ENCODE peak calls at places on chromosomes 7 and 10, in five cellular contexts. L, V, H, X and W are unnamed samples.

GRCh38 chr7:131012477-131013031 is 278.5 kb upstream of the KLF14 start:
- DNase-seq in V (no peak), X (no peak), H (no peak), L (peak; percentile 64), W (no peak)

GRCh38 chr10:100370561-100370975 is 23.5 kb downstream of the SCD start:
- DNase-seq in L (peak; percentile 61), X (peak; percentile 65), V (no peak), H (no peak), W (peak; percentile 76)

GRCh38 chr10:4686644-4686996 is 139.4 kb upstream of the AKR1E2 start:
- DNase-seq in H (no peak), L (peak; percentile 50), X (no peak), V (no peak), W (no peak)

GRCh38 chr7:121286742-121287699 is 41.8 kb upstream of the WNT16 start:
- DNase-seq in L (peak; percentile 21), V (no peak), H (no peak), X (no peak), W (no peak)

GRCh38 chr7:27172823-27173411 is 1.2 kb downstream of the HOXA10 start:
- DNase-seq in X (no peak), L (peak; percentile 72), H (peak; percentile 51), V (no peak), W (peak; percentile 40)

GRCh38 chr10:102859911-102860310 is 5.9 kb downstream of the BORCS7 start:
- DNase-seq in H (no peak), X (no peak), L (no peak), V (no peak), W (no peak)

GRCh38 chr7:144019457-144019856 is 19.3 kb downstream of the OR6B1 start:
- DNase-seq in X (no peak), H (no peak), L (peak; percentile 74), V (no peak), W (no peak)

GRCh38 chr7:117946201-117946633 is 73.0 kb upstream of the CTTNBP2 start:
- DNase-seq in H (no peak), X (no peak), L (no peak), V (no peak), W (no peak)

GRCh38 chr7:79968894-79969293 is 165.7 kb upstream of the GNAI1 start:
- DNase-seq in X (no peak), H (no peak), V (no peak), L (no peak), W (no peak)

GRCh38 chr7:105641236-105641810 is 60.0 kb upstream of the EFCAB10 start:
- DNase-seq in L (no peak), X (no peak), H (no peak), V (no peak), W (no peak)

GRCh38 chr10:49612513-49613159 is 1.2 kb upstream of the CHAT start:
- DNase-seq in L (no peak), X (no peak), H (peak; percentile 77), V (no peak), W (no peak)

GRCh38 chr7:95066736-95067530 is 159.5 kb downstream of the PPP1R9A start:
- DNase-seq in L (no peak), X (no peak), V (no peak), H (no peak), W (no peak)

GRCh38 chr7:67343566-67343965 is 346.9 kb downstream of the TYW1 start:
- DNase-seq in X (no peak), V (no peak), L (no peak), H (no peak), W (peak; percentile 94)

GRCh38 chr7:45662540-45663166 is 88.5 kb downstream of the ADCY1 start:
- DNase-seq in V (no peak), H (no peak), X (peak; percentile 5), L (no peak), W (no peak)

GRCh38 chr10:24039331-24039730 is 169.6 kb upstream of the KIAA1217 start:
- DNase-seq in H (no peak), X (no peak), V (no peak), L (no peak), W (no peak)

GRCh38 chr7:23654508-23654907 is 25.5 kb upstream of the FAM221A start:
- DNase-seq in H (no peak), L (no peak), X (no peak), V (peak; percentile 24), W (no peak)

GRCh38 chr10:26438534-26439269 is 561 bp downstream of the APBB1IP start:
- DNase-seq in H (no peak), X (no peak), L (peak; percentile 54), V (peak; percentile 78), W (no peak)

GRCh38 chr10:124527996-124528395 is 66.4 kb downstream of the LHPP start:
- DNase-seq in V (no peak), X (no peak), L (no peak), H (peak; percentile 69), W (no peak)

GRCh38 chr7:27188666-27189559 is 3.9 kb upstream of the HOXA11 start:
- DNase-seq in V (no peak), X (no peak), H (no peak), L (no peak), W (no peak)

GRCh38 chr7:42097756-42098155 is 139.3 kb downstream of the GLI3 start:
- DNase-seq in V (no peak), H (no peak), L (peak; percentile 62), X (no peak), W (no peak)

GRCh38 chr10:82394122-82394521 is 519.1 kb downstream of the NRG3 start:
- DNase-seq in L (no peak), V (no peak), X (no peak), H (no peak), W (no peak)

GRCh38 chr7:1249731-1250130 is 17.1 kb downstream of the UNCX start:
- DNase-seq in V (no peak), H (peak; percentile 70), X (no peak), L (no peak), W (no peak)

GRCh38 chr7:156640949-156641485 is 443 bp downstream of the RNF32 start:
- DNase-seq in H (no peak), V (peak; percentile 82), L (no peak), X (no peak), W (no peak)

GRCh38 chr7:156986378-156986777 is 24.1 kb downstream of the MNX1 start:
- DNase-seq in L (no peak), V (no peak), X (no peak), H (no peak), W (no peak)

GRCh38 chr10:126468467-126468866 is 80.2 kb upstream of the ADAM12 start:
- DNase-seq in L (no peak), H (no peak), X (no peak), V (no peak), W (no peak)

GRCh38 chr10:4541292-4541691 is 284.7 kb upstream of the AKR1E2 start:
- DNase-seq in H (no peak), V (no peak), L (peak; percentile 83), X (peak; percentile 35), W (no peak)

GRCh38 chr10:13340626-13341370 is 7.3 kb downstream of the SEPHS1 start:
- DNase-seq in H (no peak), X (no peak), L (no peak), V (peak; percentile 88), W (no peak)